ENCODE peak calls at places on chromosome 19, in seven cellular contexts. Q is small intestine, F is left lung, Z is astrocyte of the cerebellum, B is AG09309, R is DND-41, N is thoracic aorta. M is an unnamed sample.

GRCh38 chr19:9362905-9363304 is at the start of gene ZNF177:
- DNase-seq in Z (no peak), Q (no peak), B (no peak), R (peak), N (no peak), F (no peak), M (no peak)

GRCh38 chr19:38838208-38838985 is 6.8 kb upstream of the ECH1 start:
- DNase-seq in N (no peak), B (no peak), Z (no peak), F (no peak), Q (peak), R (no peak), M (peak)

GRCh38 chr19:3142292-3142670 is 6.4 kb downstream of the GNA15 start:
- DNase-seq in F (no peak), Z (no peak), Q (no peak), B (no peak), N (no peak), R (no peak), M (no peak)

GRCh38 chr19:32971012-32971595 is 654 bp downstream of the CEP89 start:
- DNase-seq in F (no peak), Q (no peak), B (no peak), N (no peak), R (no peak), Z (no peak), M (no peak)

GRCh38 chr19:36605101-36605838 is at the start of gene ZNF382:
- DNase-seq in Z (peak), R (peak), F (peak), N (peak), Q (peak), B (no peak), M (peak)

GRCh38 chr19:11261902-11262839 is at the start of gene DOCK6:
- DNase-seq in Z (no peak), Q (peak), F (peak), N (no peak), B (no peak), R (no peak), M (no peak)

GRCh38 chr19:52992109-52993004 is 21.4 kb upstream of the ERVV-1 start:
- DNase-seq in F (peak), Z (no peak), Q (no peak), B (no peak), N (no peak), R (no peak), M (no peak)

GRCh38 chr19:37983153-37983552 is 76.1 kb downstream of the SIPA1L3 start:
- DNase-seq in N (no peak), F (no peak), R (no peak), B (no peak), Q (no peak), Z (no peak), M (no peak)

GRCh38 chr19:6580313-6580712 is 10.6 kb downstream of the CD70 start:
- DNase-seq in Z (peak), B (no peak), N (no peak), R (no peak), F (no peak), Q (no peak), M (no peak)

GRCh38 chr19:35066691-35067563 is 25.4 kb downstream of the HPN start:
- DNase-seq in Q (peak), R (peak), F (peak), Z (peak), N (peak), B (peak), M (peak)
- H3K4me3 ChIP-seq in Q (no peak), R (no peak), F (no peak), Z (no peak), N (no peak), B (no peak), M (no peak)

GRCh38 chr19:709196-709964 is 645 bp downstream of the PALM start:
- DNase-seq in F (no peak), R (no peak), Z (no peak), N (no peak), Q (no peak), B (no peak), M (no peak)

GRCh38 chr19:711224-711623 is 2.5 kb downstream of the PALM start:
- DNase-seq in Z (no peak), R (no peak), B (no peak), F (no peak), N (no peak), Q (no peak), M (no peak)

GRCh38 chr19:710767-711166 is 2.0 kb downstream of the PALM start:
- DNase-seq in N (no peak), F (no peak), R (no peak), Q (no peak), B (no peak), Z (peak), M (no peak)

GRCh38 chr19:708154-709141 is at the start of gene PALM:
- DNase-seq in Q (no peak), B (no peak), Z (no peak), N (no peak), R (no peak), F (no peak), M (no peak)

DNA sequence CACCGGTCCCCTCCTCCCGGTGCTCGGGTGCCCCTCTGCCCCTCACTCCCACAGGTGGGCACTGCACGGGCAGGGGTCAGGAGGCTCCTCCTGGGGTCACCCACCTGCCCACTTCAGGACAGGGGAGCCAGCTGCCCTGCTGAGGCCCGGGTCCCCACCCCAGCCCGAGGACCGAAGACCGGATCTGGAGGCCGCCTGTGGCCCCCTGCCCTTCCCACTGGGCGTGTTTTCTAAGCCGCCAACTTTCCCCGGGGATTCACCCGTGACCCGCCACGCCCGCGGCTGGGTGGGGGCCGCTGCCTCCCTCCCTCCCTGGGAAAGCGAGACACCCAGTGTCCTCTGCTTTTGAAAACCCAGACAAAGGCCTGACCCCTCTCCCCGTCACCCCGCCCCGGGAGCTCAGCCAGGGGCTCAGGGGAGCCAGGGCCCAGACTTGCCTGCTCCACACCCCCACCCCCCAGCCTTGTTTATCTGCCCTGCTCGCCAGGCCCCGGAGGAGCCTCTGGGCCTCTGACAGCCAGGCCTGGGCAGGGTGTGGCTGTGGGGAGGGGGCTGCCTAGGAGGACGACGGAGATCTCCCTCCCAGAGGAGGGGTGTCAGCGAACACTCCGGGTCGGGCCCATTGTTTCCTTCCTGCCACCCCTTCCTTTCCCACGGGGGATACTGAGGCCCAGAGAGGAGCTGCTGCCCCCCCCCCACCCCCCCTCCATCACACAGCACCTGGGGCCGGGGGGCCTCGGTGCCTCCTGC is 1.4 kb downstream of the PALM start:
- DNase-seq in N (no peak), B (no peak), R (no peak), Q (no peak), F (no peak), Z (no peak), M (no peak)
- H3K4me3 ChIP-seq in N (peak), B (no peak), R (no peak), Q (no peak), F (peak), Z (peak), M (no peak)

GRCh38 chr19:51552996-51553725 is 17.9 kb upstream of the ZNF175 start:
- DNase-seq in Q (peak), Z (peak), B (no peak), N (no peak), F (peak), R (peak), M (no peak)
- H3K4me3 ChIP-seq in Q (no peak), Z (no peak), B (no peak), N (no peak), F (no peak), R (no peak), M (no peak)

GRCh38 chr19:57566396-57567256 is 7.0 kb upstream of the ZNF550 start:
- DNase-seq in N (no peak), Z (peak), R (peak), B (no peak), F (no peak), Q (no peak), M (no peak)
- H3K4me3 ChIP-seq in N (no peak), Z (no peak), R (no peak), B (no peak), F (no peak), Q (no peak), M (no peak)

GRCh38 chr19:12668346-12668745 is 1.7 kb downstream of the WDR83 start:
- DNase-seq in B (no peak), Q (no peak), F (no peak), R (no peak), N (no peak), Z (no peak), M (no peak)

GRCh38 chr19:12672744-12673143 is 6.1 kb downstream of the WDR83 start:
- DNase-seq in N (no peak), Z (no peak), Q (no peak), R (no peak), F (no peak), B (no peak), M (no peak)

GRCh38 chr19:12668937-12669271 is 2.3 kb downstream of the WDR83 start:
- DNase-seq in Z (peak), B (no peak), N (no peak), Q (peak), F (no peak), R (peak), M (peak)

GRCh38 chr19:12669272-12670158 is 2.9 kb downstream of the WDR83 start:
- DNase-seq in B (peak), F (peak), R (peak), Q (peak), N (no peak), Z (peak), M (peak)

GRCh38 chr19:12670159-12670928 is 3.7 kb downstream of the WDR83 start:
- DNase-seq in R (peak), F (peak), N (no peak), B (no peak), Q (no peak), Z (no peak), M (no peak)
- H3K4me3 ChIP-seq in R (peak), F (peak), N (peak), B (peak), Q (peak), Z (peak), M (peak)

M was measured in CD4-positive, alpha-beta memory T cell.